ENCODE peak calls at places on chromosomes 12 and 14, in nine cellular contexts. G is RWPE1; R is stimulated activated CD4-positive, alpha-beta T cell treated with anti-CD3 and anti-CD28 coated beads, Interleukin-2, amount 100 ng/mL, for 48 hours; F is activated B cell treated with CpG ODN at 0.5 μM for 24 hours; U is M059J; N is Caki2; J is H54; E is Right ventricle myocardium inferior; I is lower leg skin. K is an unnamed sample.

GRCh38 chr12:69655616-69656336 is 43.3 kb downstream of the BEST3 start:
- DNase-seq in R (no peak), J (peak), U (peak), I (no peak), N (peak), F (no peak), E (no peak), G (peak), K (no peak)

GRCh38 chr12:54371328-54372112 is 7.2 kb upstream of the GPR84 start:
- DNase-seq in U (no peak), R (no peak), N (no peak), F (no peak), E (peak), I (no peak), J (no peak), G (no peak), K (no peak)

GRCh38 chr12:99009654-99010296 is 364.7 kb downstream of the APAF1 start:
- DNase-seq in G (no peak), U (peak), N (no peak), E (no peak), J (no peak), I (no peak), R (no peak), F (no peak), K (no peak)

GRCh38 chr14:55221186-55221585 is 29.8 kb upstream of the DLGAP5 start:
- DNase-seq in U (peak), N (peak), E (no peak), F (no peak), I (no peak), G (peak), R (no peak), J (peak), K (no peak)

GRCh38 chr14:75165586-75166391 is 10.6 kb downstream of the TMED10 start:
- DNase-seq in G (no peak), E (no peak), J (no peak), N (no peak), U (no peak), I (no peak), R (no peak), F (no peak), K (no peak)

GRCh38 chr12:121279507-121279915 is 17.0 kb downstream of the CAMKK2 start:
- DNase-seq in U (no peak), R (no peak), F (no peak), I (no peak), E (peak), G (no peak), J (no peak), N (no peak), K (no peak)

GRCh38 chr14:45373877-45374276 is 120.9 kb upstream of the MIS18BP1 start:
- DNase-seq in U (no peak), N (no peak), I (no peak), E (no peak), J (no peak), R (no peak), G (no peak), F (no peak), K (no peak)

GRCh38 chr12:29858270-29858786 is 74.6 kb upstream of the TMTC1 start:
- DNase-seq in R (no peak), J (no peak), I (peak), E (no peak), F (no peak), G (no peak), U (no peak), N (no peak), K (no peak)